ENCODE peak calls at places on chromosomes 2 and 18, in nine cellular contexts. Q is neural crest cell, H is lower leg skin, P is K562, M is cardiac muscle cell, V is choroid plexus epithelial cell, S is A673, I is mucosa of descending colon, R is bronchial epithelial cell. O is an unnamed sample.

GRCh38 chr2:180979935-180980184 is 545 bp upstream of the UBE2E3 start:
- DNase-seq in Q (no peak), H (no peak), P (no peak), M (no peak), V (no peak), S (no peak), I (no peak), R (no peak), O (no peak)

GRCh38 chr2:36849265-36849664 is 117.1 kb downstream of the STRN start:
- DNase-seq in Q (no peak), H (no peak), P (no peak), M (no peak), V (no peak), S (no peak), I (no peak), R (no peak), O (no peak)

GRCh38 chr18:66966171-66966570 is 362.3 kb upstream of the CDH19 start:
- DNase-seq in Q (no peak), H (no peak), P (no peak), M (no peak), V (no peak), S (no peak), I (no peak), R (no peak), O (no peak)

GRCh38 chr18:63089041-63089440 is 230.5 kb downstream of the BCL2 start:
- DNase-seq in Q (no peak), H (no peak), P (no peak), M (no peak), V (no peak), S (no peak), I (no peak), R (no peak), O (no peak)

GRCh38 chr2:174878537-174879147 is 114.4 kb upstream of the CHRNA1 start:
- DNase-seq in Q (no peak), H (no peak), P (no peak), M (no peak), V (peak; percentile 49), S (peak; percentile 49), I (peak; percentile 14), R (peak; percentile 29), O (peak; percentile 13)

GRCh38 chr2:190378883-190379237 is 29.3 kb upstream of the MFSD6 start:
- DNase-seq in Q (no peak), H (no peak), P (peak; percentile 32), M (no peak), V (no peak), S (no peak), I (no peak), R (no peak), O (no peak)

GRCh38 chr2:47339745-47340541 is 63.0 kb upstream of the MSH2 start:
- DNase-seq in Q (no peak), H (no peak), P (no peak), M (no peak), V (peak; percentile 70), S (no peak), I (peak; percentile 62), R (peak; percentile 100), O (no peak)

GRCh38 chr2:24050041-24050655 is 607 bp downstream of the FKBP1B start:
- DNase-seq in Q (peak; percentile 36), H (peak; percentile 87), P (no peak), M (peak; percentile 56), V (peak; percentile 21), S (peak; percentile 50), I (peak; percentile 23), R (no peak), O (peak; percentile 51)

GRCh38 chr2:156752042-156752441 is 315.9 kb downstream of the GPD2 start:
- DNase-seq in Q (no peak), H (no peak), P (no peak), M (no peak), V (no peak), S (no peak), I (no peak), R (no peak), O (no peak)

GRCh38 chr18:3793545-3793944 is 343.6 kb downstream of the TGIF1 start:
- DNase-seq in Q (no peak), H (no peak), P (no peak), M (no peak), V (peak; percentile 64), S (no peak), I (no peak), R (no peak), O (no peak)

GRCh38 chr2:190655113-190655512 is 6.2 kb downstream of the NAB1 start:
- DNase-seq in Q (no peak), H (no peak), P (no peak), M (no peak), V (no peak), S (no peak), I (no peak), R (no peak), O (no peak)

GRCh38 chr2:28423856-28424605 is 31.4 kb downstream of the FOSL2 start:
- DNase-seq in Q (no peak), H (no peak), P (no peak), M (no peak), V (no peak), S (no peak), I (no peak), R (no peak), O (no peak)

GRCh38 chr2:107334311-107334710 is 448.3 kb upstream of the ST6GAL2 start:
- DNase-seq in Q (no peak), H (no peak), P (no peak), M (no peak), V (no peak), S (no peak), I (no peak), R (peak; percentile 9), O (no peak)

GRCh38 chr2:166375736-166376487 is at the start of gene SCN9A:
- DNase-seq in Q (peak; percentile 68), H (peak; percentile 92), P (peak; percentile 96), M (peak; percentile 92), V (peak; percentile 62), S (peak; percentile 88), I (peak; percentile 89), R (peak; percentile 53), O (peak; percentile 64)

GRCh38 chr18:80202264-80202998 is 44.9 kb downstream of the PARD6G start:
- DNase-seq in Q (no peak), H (peak; percentile 56), P (no peak), M (no peak), V (no peak), S (no peak), I (no peak), R (no peak), O (no peak)

GRCh38 chr18:6465281-6465680 is 50.6 kb upstream of the L3MBTL4 start:
- DNase-seq in Q (no peak), H (no peak), P (no peak), M (no peak), V (no peak), S (no peak), I (no peak), R (no peak), O (no peak)

GRCh38 chr2:45452866-45453265 is 158.2 kb downstream of the SRBD1 start:
- DNase-seq in Q (no peak), H (no peak), P (no peak), M (no peak), V (peak; percentile 96), S (peak; percentile 44), I (no peak), R (no peak), O (peak; percentile 35)

GRCh38 chr2:153808675-153809074 is 63.0 kb upstream of the GALNT13 start:
- DNase-seq in Q (no peak), H (no peak), P (no peak), M (no peak), V (no peak), S (no peak), I (no peak), R (no peak), O (no peak)

GRCh38 chr2:43305006-43305405 is 78.6 kb upstream of the ZFP36L2 start:
- DNase-seq in Q (no peak), H (no peak), P (no peak), M (no peak), V (peak; percentile 76), S (no peak), I (no peak), R (peak; percentile 56), O (no peak)

GRCh38 chr18:80244956-80245730 is 2.2 kb downstream of the PARD6G start:
- DNase-seq in Q (no peak), H (peak; percentile 74), P (no peak), M (no peak), V (no peak), S (no peak), I (no peak), R (no peak), O (no peak)

GRCh38 chr2:950627-950992 is at the start of gene SNTG2:
- DNase-seq in Q (peak; percentile 45), H (no peak), P (peak; percentile 85), M (peak; percentile 67), V (no peak), S (peak; percentile 65), I (peak; percentile 47), R (no peak), O (peak; percentile 54)

DNA sequence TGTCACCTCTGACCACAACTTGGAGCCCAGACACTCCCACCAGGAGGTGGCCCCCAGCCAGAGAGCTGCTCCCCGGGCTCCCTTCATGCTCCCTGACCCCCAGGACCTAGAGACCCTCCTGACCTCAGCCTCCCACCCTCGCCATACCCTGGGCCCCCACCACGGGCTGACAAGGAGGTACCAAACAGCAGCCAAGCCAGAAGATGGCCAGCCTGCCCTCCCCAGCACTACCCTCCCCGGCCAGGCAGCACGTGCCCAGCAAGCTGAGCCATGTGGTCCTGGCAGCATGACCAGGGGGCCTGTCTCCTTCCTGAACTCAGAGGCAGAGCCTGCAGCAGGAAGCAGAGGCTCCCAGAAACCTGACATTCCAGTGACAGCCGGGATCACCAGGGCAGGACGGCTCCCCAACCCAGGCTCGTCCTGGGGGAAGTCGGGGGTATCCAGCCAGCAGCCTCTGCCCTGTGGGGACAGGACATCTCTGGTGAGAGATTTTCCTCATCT is 69.4 kb upstream of the GPC1 start:
- DNase-seq in Q (no peak), H (no peak), P (no peak), M (no peak), V (no peak), S (no peak), I (no peak), R (no peak), O (no peak)
- TF ChIP-seq CTCF in Q (no peak), H (no peak), P (no peak), M (no peak), V (no peak), S (no peak), I (no peak), R (no peak), O (no peak)

GRCh38 chr18:78632111-78632541 is 347.5 kb upstream of the SALL3 start:
- DNase-seq in Q (no peak), H (peak; percentile 59), P (no peak), M (no peak), V (no peak), S (no peak), I (no peak), R (peak; percentile 81), O (no peak)
- TF ChIP-seq CTCF in Q (no peak), H (no peak), P (no peak), M (no peak), V (no peak), S (no peak), I (no peak), R (no peak), O (no peak)

GRCh38 chr2:20617892-20618467 is 32.9 kb downstream of the HS1BP3 start:
- DNase-seq in Q (no peak), H (peak; percentile 98), P (peak; percentile 58), M (peak; percentile 94), V (peak; percentile 99), S (peak; percentile 25), I (peak; percentile 89), R (peak; percentile 82), O (peak; percentile 99)
- TF ChIP-seq CTCF in Q (peak; percentile 35), H (no peak), P (peak; percentile 18), M (peak; percentile 49), V (peak; percentile 64), S (no peak), I (peak; percentile 23), R (peak; percentile 49), O (peak; percentile 81)

GRCh38 chr2:111121028-111121872 is 536 bp downstream of the BCL2L11 start:
- DNase-seq in Q (peak; percentile 51), H (peak; percentile 92), P (peak; percentile 47), M (peak; percentile 81), V (peak; percentile 46), S (peak; percentile 64), I (peak; percentile 62), R (no peak), O (peak; percentile 54)
- TF ChIP-seq CTCF in Q (peak; percentile 16), H (no peak), P (no peak), M (no peak), V (no peak), S (no peak), I (no peak), R (no peak), O (no peak)